ENCODE peak calls at places on chromosomes 3 and 15, in eight cellular contexts. C is body of pancreas, J is adrenal gland, G is ovary, Z is spleen, A is NB4, N is transverse colon, L is uterus. W is an unnamed sample.

GRCh38 chr3:179788996-179789395 is 136.2 kb downstream of the USP13 start:
- DNase-seq in C (no peak), J (no peak), G (no peak), Z (no peak), A (no peak), N (no peak), L (no peak), W (no peak)

GRCh38 chr3:127789051-127789450 is 33.3 kb downstream of the MGLL start:
- DNase-seq in C (no peak), J (no peak), G (no peak), Z (peak), A (no peak), N (no peak), L (no peak), W (no peak)

GRCh38 chr3:38644662-38645053 is 4.8 kb downstream of the SCN5A start:
- DNase-seq in C (no peak), J (no peak), G (no peak), Z (no peak), A (no peak), N (no peak), L (no peak), W (no peak)

GRCh38 chr15:74543583-74543982 is 2.6 kb downstream of the ARID3B start:
- DNase-seq in C (no peak), J (no peak), G (no peak), Z (no peak), A (peak), N (no peak), L (no peak), W (no peak)

GRCh38 chr3:119311191-119311925 is 17.2 kb downstream of the ARHGAP31 start:
- DNase-seq in C (no peak), J (no peak), G (no peak), Z (no peak), A (peak), N (no peak), L (no peak), W (peak)

GRCh38 chr15:76674883-76675282 is 230.3 kb downstream of the SCAPER start:
- DNase-seq in C (no peak), J (no peak), G (no peak), Z (no peak), A (no peak), N (no peak), L (no peak), W (no peak)

GRCh38 chr3:33419948-33420347 is 20.3 kb downstream of the UBP1 start:
- DNase-seq in C (no peak), J (no peak), G (no peak), Z (no peak), A (no peak), N (no peak), L (no peak), W (no peak)

GRCh38 chr3:23157331-23157730 is 45.8 kb upstream of the UBE2E2 start:
- DNase-seq in C (no peak), J (no peak), G (no peak), Z (no peak), A (no peak), N (no peak), L (no peak), W (no peak)

GRCh38 chr15:83971967-83972366 is 263.6 kb upstream of the GOLGA6L4 start:
- DNase-seq in C (no peak), J (no peak), G (no peak), Z (no peak), A (no peak), N (no peak), L (no peak), W (no peak)

GRCh38 chr3:95899494-95899893 is 914.9 kb upstream of the EPHA6 start:
- DNase-seq in C (no peak), J (no peak), G (no peak), Z (no peak), A (no peak), N (no peak), L (no peak), W (no peak)

GRCh38 chr3:143443851-143444331 is 324.3 kb downstream of the CHST2 start:
- DNase-seq in C (peak), J (peak), G (no peak), Z (no peak), A (peak), N (peak), L (no peak), W (peak)

GRCh38 chr3:119945286-119945685 is 149.0 kb downstream of the GSK3B start:
- DNase-seq in C (no peak), J (no peak), G (no peak), Z (no peak), A (no peak), N (no peak), L (no peak), W (no peak)

GRCh38 chr15:73841756-73842590 is 31.4 kb upstream of the TBC1D21 start:
- DNase-seq in C (no peak), J (no peak), G (no peak), Z (no peak), A (no peak), N (no peak), L (no peak), W (no peak)

GRCh38 chr3:120357807-120358206 is 8.7 kb upstream of the LRRC58 start:
- DNase-seq in C (no peak), J (no peak), G (no peak), Z (no peak), A (no peak), N (no peak), L (no peak), W (no peak)

GRCh38 chr3:123120546-123120945 is 53.7 kb downstream of the PDIA5 start:
- DNase-seq in C (no peak), J (no peak), G (no peak), Z (peak), A (no peak), N (no peak), L (no peak), W (no peak)

GRCh38 chr3:108387065-108387464 is 90.7 kb downstream of the HHLA2 start:
- DNase-seq in C (no peak), J (no peak), G (no peak), Z (no peak), A (no peak), N (no peak), L (no peak), W (no peak)

GRCh38 chr3:105359098-105359762 is 7.5 kb upstream of the ALCAM start:
- DNase-seq in C (no peak), J (no peak), G (no peak), Z (no peak), A (peak), N (no peak), L (no peak), W (no peak)

GRCh38 chr3:58526124-58526957 is 10.6 kb downstream of the ACOX2 start:
- DNase-seq in C (peak), J (peak), G (no peak), Z (no peak), A (peak), N (no peak), L (no peak), W (peak)

GRCh38 chr3:24595801-24596200 is 101.2 kb upstream of the THRB start:
- DNase-seq in C (no peak), J (no peak), G (no peak), Z (no peak), A (no peak), N (no peak), L (no peak), W (no peak)

GRCh38 chr3:53287413-53287734 is 31.6 kb upstream of the TKT start:
- DNase-seq in C (no peak), J (no peak), G (no peak), Z (no peak), A (no peak), N (no peak), L (no peak), W (no peak)

GRCh38 chr3:71016141-71016845 is 567.2 kb downstream of the FOXP1 start:
- DNase-seq in C (no peak), J (no peak), G (no peak), Z (no peak), A (no peak), N (no peak), L (no peak), W (no peak)

GRCh38 chr3:193735850-193736249 is 142.8 kb downstream of the OPA1 start:
- DNase-seq in C (no peak), J (no peak), G (no peak), Z (no peak), A (no peak), N (no peak), L (no peak), W (no peak)

GRCh38 chr3:161890147-161890625 is 393.6 kb downstream of the OTOL1 start:
- DNase-seq in C (peak), J (peak), G (no peak), Z (no peak), A (peak), N (peak), L (no peak), W (peak)

GRCh38 chr3:181712190-181712504 is 422 bp downstream of the SOX2 start:
- DNase-seq in C (no peak), J (no peak), G (no peak), Z (no peak), A (no peak), N (no peak), L (no peak), W (no peak)

GRCh38 chr15:85865070-85865684 is 70.5 kb upstream of the KLHL25 start:
- DNase-seq in C (peak), J (peak), G (peak), Z (no peak), A (peak), N (peak), L (peak), W (no peak)

GRCh38 chr3:112634786-112635541 is 6.0 kb downstream of the CCDC80 start:
- DNase-seq in C (no peak), J (no peak), G (no peak), Z (no peak), A (no peak), N (no peak), L (no peak), W (no peak)

GRCh38 chr15:58875343-58875742 is 58.1 kb downstream of the SLTM start:
- DNase-seq in C (no peak), J (no peak), G (no peak), Z (no peak), A (no peak), N (no peak), L (no peak), W (no peak)

GRCh38 chr15:22980189-22981136 is at the start of gene CYFIP1:
- DNase-seq in C (peak), J (peak), G (peak), Z (peak), A (peak), N (peak), L (peak), W (peak)
- TF ChIP-seq POLR2A in C (peak), J (peak), G (no peak), Z (no peak), A (no peak), N (peak), L (peak), W (peak)

GRCh38 chr3:184158394-184158793 is 3.2 kb downstream of the DVL3 start:
- DNase-seq in C (no peak), J (no peak), G (no peak), Z (peak), A (no peak), N (no peak), L (no peak), W (no peak)

GRCh38 chr3:184154909-184155643 is at the start of gene DVL3:
- DNase-seq in C (peak), J (peak), G (peak), Z (peak), A (peak), N (peak), L (peak), W (peak)

GRCh38 chr3:184157206-184157605 is 2.0 kb downstream of the DVL3 start:
- DNase-seq in C (no peak), J (no peak), G (no peak), Z (peak), A (no peak), N (no peak), L (no peak), W (no peak)

GRCh38 chr3:184156522-184156955 is 1.4 kb downstream of the DVL3 start:
- DNase-seq in C (peak), J (peak), G (peak), Z (peak), A (peak), N (peak), L (peak), W (peak)

DNA sequence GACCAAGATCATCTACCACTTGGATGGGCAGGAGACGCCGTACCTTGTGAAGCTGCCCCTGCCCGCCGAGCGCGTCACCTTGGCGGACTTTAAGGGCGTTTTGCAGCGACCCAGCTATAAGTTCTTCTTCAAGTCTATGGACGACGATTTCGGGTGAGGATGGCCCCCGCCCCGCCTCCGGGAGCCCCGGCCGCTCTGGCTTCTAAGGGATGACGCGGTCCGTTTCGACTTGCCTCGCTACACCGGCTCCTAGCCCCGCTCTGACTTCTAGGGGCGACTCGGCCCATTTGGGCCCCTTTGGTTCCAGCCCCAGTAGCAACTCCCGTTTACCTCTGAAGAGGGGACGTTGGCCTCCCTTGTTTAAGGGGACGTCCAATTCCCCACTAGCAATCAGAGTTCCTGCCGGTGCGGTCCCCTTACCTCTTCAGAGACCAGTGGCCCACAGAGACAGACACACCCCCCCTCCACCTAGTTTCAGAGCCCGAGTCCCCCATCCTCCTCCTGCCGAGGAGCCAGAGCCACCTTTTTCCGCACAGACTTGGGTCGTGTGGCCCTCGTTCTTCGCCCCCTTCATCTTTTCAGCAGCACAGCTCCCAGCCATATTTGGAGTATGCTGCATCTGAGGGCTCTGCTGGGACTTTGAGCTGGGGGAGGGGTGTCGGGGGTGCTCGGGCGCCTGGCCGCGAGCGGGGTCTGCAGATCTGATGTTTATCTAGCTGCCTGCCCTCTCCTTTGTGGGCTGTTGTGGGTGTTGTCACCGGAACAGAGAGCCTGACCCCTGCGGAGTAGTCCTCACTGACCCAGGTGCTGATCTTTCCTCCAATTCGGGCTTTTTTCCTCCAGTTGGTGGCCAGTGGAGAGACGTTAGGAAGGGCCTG is 706 bp downstream of the DVL3 start:
- DNase-seq in C (peak), J (peak), G (no peak), Z (peak), A (peak), N (peak), L (no peak), W (peak)
- TF ChIP-seq POLR2A in C (no peak), J (no peak), G (no peak), Z (no peak), A (no peak), N (no peak), L (no peak), W (no peak)

DNA sequence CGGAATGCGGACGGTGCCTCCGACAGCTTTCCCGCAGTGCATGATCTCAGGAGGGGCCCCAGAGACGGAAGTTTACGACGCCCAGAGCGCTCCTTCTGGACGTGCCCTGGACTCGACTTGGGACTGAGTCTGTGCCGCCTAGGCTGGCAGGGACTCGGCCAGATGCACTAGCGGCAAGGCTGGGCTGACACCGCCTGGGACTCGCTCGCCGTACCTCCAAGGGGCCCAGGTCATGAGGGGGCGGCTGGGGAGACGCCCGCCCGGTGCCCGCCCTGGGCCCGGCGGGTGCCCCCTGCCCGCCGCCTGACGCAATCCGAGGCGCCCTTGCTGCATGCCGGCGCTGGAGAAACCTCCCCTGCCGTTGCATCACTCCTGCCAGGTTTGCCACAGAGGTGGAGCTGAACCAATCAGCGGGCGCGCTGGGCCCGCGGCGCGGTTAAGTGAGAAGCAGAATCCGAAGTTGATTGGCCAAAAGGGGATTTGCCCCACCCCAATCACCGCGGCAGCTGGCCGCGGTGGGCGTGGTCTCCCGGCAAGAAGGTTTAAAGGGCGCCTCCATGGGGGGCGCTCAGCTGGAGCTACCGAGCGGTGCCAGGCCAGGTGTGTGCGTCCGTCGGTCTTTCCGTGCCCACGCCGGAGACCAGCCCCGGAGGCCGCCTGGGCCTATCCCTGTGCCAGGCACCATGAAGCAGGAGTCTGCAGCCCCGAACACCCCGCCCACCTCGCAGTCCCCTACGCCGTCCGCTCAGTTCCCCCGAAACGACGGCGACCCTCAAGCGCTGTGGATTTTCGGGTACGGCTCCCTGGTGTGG is at the start of gene CHAC1:
- DNase-seq in C (peak), J (peak), G (peak), Z (peak), A (peak), N (peak), L (peak), W (peak)
- TF ChIP-seq POLR2A in C (peak), J (peak), G (no peak), Z (no peak), A (no peak), N (peak), L (peak), W (peak)

GRCh38 chr3:177451940-177452484 is 254.7 kb upstream of the TBL1XR1 start:
- DNase-seq in C (no peak), J (no peak), G (no peak), Z (no peak), A (no peak), N (no peak), L (no peak), W (no peak)

GRCh38 chr3:177452487-177452886 is 255.2 kb upstream of the TBL1XR1 start:
- DNase-seq in C (no peak), J (peak), G (no peak), Z (no peak), A (peak), N (no peak), L (no peak), W (no peak)

GRCh38 chr3:177448987-177449975 is 252.0 kb upstream of the TBL1XR1 start:
- DNase-seq in C (no peak), J (no peak), G (no peak), Z (peak), A (peak), N (no peak), L (no peak), W (no peak)

GRCh38 chr3:177453087-177453844 is 256.0 kb upstream of the TBL1XR1 start:
- DNase-seq in C (no peak), J (no peak), G (no peak), Z (no peak), A (no peak), N (no peak), L (no peak), W (no peak)

GRCh38 chr3:177451277-177451880 is 254.1 kb upstream of the TBL1XR1 start:
- DNase-seq in C (no peak), J (no peak), G (no peak), Z (no peak), A (no peak), N (no peak), L (no peak), W (no peak)
- TF ChIP-seq POLR2A in C (no peak), J (no peak), G (no peak), Z (no peak), A (no peak), N (no peak), L (no peak), W (no peak)

GRCh38 chr3:44624696-44625528 is at the start of gene ZNF197:
- DNase-seq in C (peak), J (peak), G (peak), Z (peak), A (peak), N (peak), L (peak), W (peak)
- TF ChIP-seq POLR2A in C (peak), J (peak), G (no peak), Z (peak), A (peak), N (peak), L (no peak), W (peak)

GRCh38 chr3:49804141-49805041 is 1.3 kb downstream of the INKA1 start:
- DNase-seq in C (no peak), J (no peak), G (peak), Z (peak), A (peak), N (no peak), L (peak), W (no peak)

GRCh38 chr3:49806838-49807237 is 3.8 kb downstream of the INKA1 start:
- DNase-seq in C (no peak), J (no peak), G (no peak), Z (no peak), A (peak), N (no peak), L (no peak), W (no peak)

GRCh38 chr3:49803464-49804140 is 541 bp downstream of the INKA1 start:
- DNase-seq in C (no peak), J (peak), G (peak), Z (peak), A (peak), N (peak), L (peak), W (no peak)

GRCh38 chr3:49805884-49806701 is 3.0 kb downstream of the INKA1 start:
- DNase-seq in C (peak), J (peak), G (peak), Z (peak), A (peak), N (peak), L (peak), W (no peak)

GRCh38 chr3:49805367-49805782 is 2.3 kb downstream of the INKA1 start:
- DNase-seq in C (peak), J (peak), G (peak), Z (peak), A (peak), N (peak), L (peak), W (no peak)
- TF ChIP-seq POLR2A in C (no peak), J (no peak), G (no peak), Z (no peak), A (no peak), N (no peak), L (no peak), W (no peak)

DNA sequence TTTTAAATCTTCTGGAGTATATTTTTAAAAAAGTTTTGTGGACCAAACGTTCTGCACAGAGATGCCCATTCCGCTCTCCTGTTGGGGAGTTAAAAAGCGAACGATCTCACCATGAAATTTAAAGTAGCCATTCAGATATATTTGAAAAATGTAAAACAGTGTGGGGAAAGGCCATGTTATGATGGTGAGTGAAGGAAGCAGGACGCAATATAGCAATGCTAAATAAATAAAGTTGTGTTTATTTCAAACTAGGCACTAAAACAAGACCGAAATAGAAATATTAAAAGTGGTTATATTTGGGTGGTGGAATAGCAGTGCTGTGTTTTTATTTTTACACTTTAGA is 327 bp upstream of the CCDC13 start:
- DNase-seq in C (no peak), J (no peak), G (no peak), Z (no peak), A (no peak), N (no peak), L (no peak), W (no peak)
- TF ChIP-seq POLR2A in C (no peak), J (no peak), G (no peak), Z (no peak), A (no peak), N (no peak), L (no peak), W (no peak)

GRCh38 chr15:40108855-40109735 is at the start of gene BMF:
- DNase-seq in C (peak), J (peak), G (peak), Z (peak), A (peak), N (peak), L (peak), W (peak)
- TF ChIP-seq POLR2A in C (no peak), J (no peak), G (no peak), Z (peak), A (no peak), N (peak), L (no peak), W (no peak)

GRCh38 chr3:61724183-61724582 is 162.8 kb downstream of the PTPRG start:
- DNase-seq in C (no peak), J (no peak), G (no peak), Z (no peak), A (no peak), N (no peak), L (no peak), W (no peak)
- TF ChIP-seq POLR2A in C (no peak), J (no peak), G (no peak), Z (no peak), A (no peak), N (no peak), L (no peak), W (no peak)

W was measured in H54.